ENCODE peak calls at places on chromosome 21, in eight cellular contexts. X is upper lobe of left lung, C is kidney epithelial cell, J is RWPE1, B is AG04449, L is GM20000, Y is GM06990, H is esophagus squamous epithelium. W is an unnamed sample.

GRCh38 chr21:37627074-37627473 is 260.5 kb downstream of the DYRK1A start:
- DNase-seq in X (no peak), C (no peak), J (no peak), B (no peak), L (no peak), Y (no peak), H (no peak), W (no peak)

GRCh38 chr21:31922881-31923280 is 50.1 kb downstream of the HUNK start:
- DNase-seq in X (no peak), C (no peak), J (no peak), B (no peak), L (no peak), Y (no peak), H (no peak), W (no peak)

GRCh38 chr21:44392185-44392584 is 38.8 kb downstream of the TRPM2 start:
- DNase-seq in X (no peak), C (no peak), J (no peak), B (no peak), L (no peak), Y (no peak), H (no peak), W (no peak)

GRCh38 chr21:32494946-32495703 is 82.6 kb downstream of the EVA1C start:
- DNase-seq in X (no peak), C (no peak), J (peak; percentile 36), B (peak; percentile 28), L (no peak), Y (no peak), H (no peak), W (no peak)

GRCh38 chr21:26572668-26573381 is at the start of gene CYYR1:
- DNase-seq in X (peak; percentile 85), C (no peak), J (peak; percentile 9), B (no peak), L (no peak), Y (no peak), H (no peak), W (no peak)

GRCh38 chr21:19998450-19998849 is 999.8 kb upstream of the NCAM2 start:
- DNase-seq in X (no peak), C (no peak), J (no peak), B (no peak), L (no peak), Y (no peak), H (no peak), W (no peak)

GRCh38 chr21:15319727-15320126 is 254.9 kb upstream of the NRIP1 start:
- DNase-seq in X (no peak), C (no peak), J (no peak), B (no peak), L (no peak), Y (no peak), H (no peak), W (no peak)

GRCh38 chr21:32645261-32646182 is 33.3 kb upstream of the CFAP298 start:
- DNase-seq in X (peak; percentile 85), C (no peak), J (no peak), B (no peak), L (no peak), Y (no peak), H (no peak), W (no peak)

GRCh38 chr21:31909772-31910470 is 37.1 kb downstream of the HUNK start:
- DNase-seq in X (no peak), C (no peak), J (no peak), B (no peak), L (no peak), Y (no peak), H (no peak), W (no peak)

GRCh38 chr21:45634511-45635183 is 8.9 kb upstream of the PCBP3 start:
- DNase-seq in X (no peak), C (no peak), J (no peak), B (peak; percentile 17), L (no peak), Y (no peak), H (no peak), W (no peak)

GRCh38 chr21:20646431-20646830 is 351.8 kb upstream of the NCAM2 start:
- DNase-seq in X (no peak), C (no peak), J (no peak), B (no peak), L (no peak), Y (no peak), H (no peak), W (no peak)

GRCh38 chr21:20720623-20721022 is 277.6 kb upstream of the NCAM2 start:
- DNase-seq in X (no peak), C (no peak), J (peak; percentile 40), B (no peak), L (no peak), Y (no peak), H (no peak), W (no peak)

GRCh38 chr21:36992671-36993070 is 13.8 kb upstream of the RIPPLY3 start:
- DNase-seq in X (no peak), C (no peak), J (no peak), B (no peak), L (no peak), Y (no peak), H (no peak), W (no peak)

GRCh38 chr21:37848721-37849490 is 67.4 kb downstream of the KCNJ6 start:
- DNase-seq in X (no peak), C (no peak), J (no peak), B (no peak), L (no peak), Y (no peak), H (no peak), W (no peak)

GRCh38 chr21:45865106-45865835 is 116.3 kb upstream of the COL6A1 start:
- DNase-seq in X (no peak), C (peak; percentile 28), J (peak; percentile 82), B (peak; percentile 80), L (no peak), Y (no peak), H (no peak), W (no peak)

GRCh38 chr21:23574932-23575331 is 2032.3 kb downstream of the MRPL39 start:
- DNase-seq in X (no peak), C (no peak), J (no peak), B (no peak), L (no peak), Y (no peak), H (no peak), W (no peak)
- TF ChIP-seq CTCF in X (no peak), C (no peak), J (no peak), B (no peak), L (no peak), Y (no peak), H (no peak), W (no peak)

GRCh38 chr21:33684923-33685560 is 42.7 kb downstream of the ITSN1 start:
- DNase-seq in X (no peak), C (no peak), J (no peak), B (no peak), L (no peak), Y (no peak), H (no peak), W (no peak)

GRCh38 chr21:33686386-33686785 is 44.1 kb downstream of the ITSN1 start:
- DNase-seq in X (no peak), C (no peak), J (no peak), B (no peak), L (no peak), Y (no peak), H (no peak), W (no peak)

GRCh38 chr21:33685613-33686197 is 43.4 kb downstream of the ITSN1 start:
- DNase-seq in X (no peak), C (peak; percentile 58), J (peak; percentile 30), B (peak; percentile 64), L (no peak), Y (no peak), H (no peak), W (no peak)

GRCh38 chr21:33688343-33688742 is 46.0 kb downstream of the ITSN1 start:
- DNase-seq in X (no peak), C (no peak), J (no peak), B (no peak), L (no peak), Y (no peak), H (no peak), W (no peak)

GRCh38 chr21:33687634-33688033 is 45.3 kb downstream of the ITSN1 start:
- DNase-seq in X (no peak), C (no peak), J (no peak), B (no peak), L (no peak), Y (no peak), H (no peak), W (no peak)
- TF ChIP-seq CTCF in X (no peak), C (no peak), J (no peak), B (no peak), L (no peak), Y (no peak), H (no peak), W (no peak)

DNA sequence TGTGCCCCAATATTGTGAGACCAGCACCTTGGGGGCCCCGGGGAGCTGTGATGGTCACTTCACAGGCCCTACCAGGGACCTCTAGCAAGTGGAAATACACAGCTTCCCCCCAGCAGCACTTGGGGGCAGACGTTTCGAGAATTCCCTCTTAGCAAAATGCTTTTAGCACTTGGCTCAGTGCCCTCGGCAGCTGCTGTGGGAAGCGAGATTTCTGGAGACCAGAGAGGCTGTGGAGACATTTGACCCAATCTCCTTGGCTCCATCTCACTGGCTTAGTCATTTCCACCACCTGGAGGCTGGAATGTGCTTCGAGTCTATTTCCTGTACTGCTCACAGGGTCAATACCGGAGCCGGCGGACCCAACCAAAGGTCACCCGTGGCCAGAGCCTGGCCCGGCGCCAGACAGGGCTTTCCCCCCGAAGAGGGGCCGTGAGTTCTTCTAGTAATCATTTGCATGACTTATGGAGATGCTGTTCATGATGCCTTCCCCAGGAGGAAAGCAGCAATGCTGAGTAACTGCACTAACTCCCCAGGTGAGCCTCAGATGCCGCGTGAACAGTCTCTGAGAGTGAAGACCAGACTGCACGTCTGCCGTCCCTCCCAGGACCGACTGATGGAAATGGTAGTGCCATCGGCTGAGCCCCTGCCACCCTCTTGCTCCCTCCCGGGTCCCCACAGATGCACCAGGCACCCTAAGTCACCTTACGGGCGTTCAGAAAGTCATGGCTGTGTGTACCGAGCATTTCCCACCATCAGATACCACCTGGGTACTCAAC is 4.4 kb upstream of the C2CD2 start:
- DNase-seq in X (peak; percentile 87), C (peak; percentile 63), J (peak; percentile 88), B (peak; percentile 55), L (no peak), Y (no peak), H (no peak), W (no peak)
- TF ChIP-seq CTCF in X (peak; percentile 44), C (peak; percentile 38), J (peak; percentile 28), B (peak; percentile 30), L (no peak), Y (no peak), H (peak; percentile 21), W (no peak)

DNA sequence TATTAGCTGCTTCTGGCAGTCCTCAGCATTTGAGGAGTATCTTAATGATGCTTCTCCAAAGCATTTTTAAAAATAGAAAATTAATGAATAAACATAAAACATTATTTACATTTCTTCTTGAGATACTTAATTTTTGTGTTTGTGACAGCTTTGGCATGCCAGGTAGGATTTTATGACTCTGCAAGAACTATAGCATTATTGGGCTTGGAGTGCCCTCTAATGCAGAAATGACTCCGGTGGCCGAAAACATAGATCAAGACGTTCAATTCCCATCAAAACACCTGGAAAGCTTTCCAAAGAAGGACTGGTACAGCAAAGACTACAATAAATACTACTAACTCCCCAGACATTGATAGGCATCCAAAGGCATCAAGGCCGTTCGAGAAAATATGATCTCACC is 366.4 kb upstream of the CXADR start:
- DNase-seq in X (no peak), C (no peak), J (no peak), B (no peak), L (no peak), Y (no peak), H (no peak), W (no peak)
- TF ChIP-seq CTCF in X (no peak), C (no peak), J (no peak), B (no peak), L (no peak), Y (no peak), H (no peak), W (no peak)